ENCODE peak calls at places on chromosome 2, in nine cellular contexts. O is cardiac muscle cell, I is HCT116, E is psoas muscle, S is kidney, L is A549, Y is stomach, U is HepG2, V is transverse colon. P is an unnamed sample.

GRCh38 chr2:232865165-232865564 is 4.9 kb upstream of the SNORC start:
- DNase-seq in S (no peak), I (no peak), U (no peak), O (no peak), Y (no peak), V (no peak), E (no peak), L (no peak), P (no peak)

GRCh38 chr2:55802067-55802466 is 108.4 kb upstream of the PNPT1 start:
- DNase-seq in Y (no peak), V (no peak), S (no peak), U (no peak), I (no peak), L (no peak), O (no peak), E (no peak), P (no peak)

GRCh38 chr2:30026091-30027055 is 105.0 kb upstream of the ALK start:
- DNase-seq in L (peak; percentile 50), E (peak; percentile 56), O (peak; percentile 40), Y (peak; percentile 43), U (peak; percentile 13), I (peak; percentile 4), S (peak; percentile 77), V (peak; percentile 10), P (peak; percentile 64)

GRCh38 chr2:136310797-136311558 is 193.0 kb upstream of the CXCR4 start:
- DNase-seq in U (no peak), O (no peak), L (no peak), V (no peak), E (no peak), S (no peak), I (no peak), Y (no peak), P (no peak)

GRCh38 chr2:103792039-103792438 is 1030.2 kb downstream of the TMEM182 start:
- DNase-seq in L (no peak), S (no peak), U (no peak), Y (no peak), V (no peak), O (no peak), I (no peak), E (no peak), P (no peak)

GRCh38 chr2:234679766-234680687 is 183.1 kb upstream of the ARL4C start:
- DNase-seq in I (peak; percentile 90), S (peak; percentile 87), U (peak; percentile 98), L (peak; percentile 91), E (peak; percentile 85), Y (peak; percentile 55), V (peak; percentile 45), O (peak; percentile 94), P (no peak)

GRCh38 chr2:149885946-149886345 is 298.4 kb upstream of the MMADHC start:
- DNase-seq in O (no peak), V (no peak), E (no peak), L (no peak), S (no peak), U (no peak), I (no peak), Y (no peak), P (no peak)

GRCh38 chr2:26150243-26150642 is 22.6 kb upstream of the GAREM2 start:
- DNase-seq in I (no peak), O (no peak), V (no peak), Y (no peak), U (no peak), L (no peak), E (no peak), S (no peak), P (no peak)

GRCh38 chr2:197307933-197308521 is 2.6 kb downstream of the ANKRD44 start:
- DNase-seq in S (no peak), E (no peak), I (no peak), L (no peak), O (no peak), Y (no peak), U (no peak), V (peak; percentile 20), P (no peak)

GRCh38 chr2:230812041-230812440 is 52.7 kb upstream of the ITM2C start:
- DNase-seq in S (no peak), L (no peak), E (no peak), I (no peak), O (no peak), U (no peak), V (no peak), Y (no peak), P (no peak)

GRCh38 chr2:140975237-140975636 is 1155.6 kb downstream of the LRP1B start:
- DNase-seq in V (no peak), E (no peak), Y (no peak), U (no peak), I (no peak), L (no peak), S (no peak), O (peak; percentile 65), P (no peak)

GRCh38 chr2:105455488-105455991 is 56.7 kb upstream of the FHL2 start:
- DNase-seq in E (peak; percentile 81), V (peak; percentile 75), S (no peak), I (peak; percentile 95), U (peak; percentile 70), O (peak; percentile 92), Y (peak; percentile 74), L (peak; percentile 92), P (peak; percentile 51)

GRCh38 chr2:17588031-17588430 is 47.5 kb downstream of the VSNL1 start:
- DNase-seq in E (no peak), I (no peak), Y (no peak), U (no peak), V (no peak), S (no peak), L (no peak), O (no peak), P (no peak)

GRCh38 chr2:96090181-96090500 is 26.2 kb downstream of the ADRA2B start:
- DNase-seq in L (no peak), U (no peak), V (no peak), I (no peak), S (no peak), O (no peak), Y (peak; percentile 22), E (peak; percentile 8), P (no peak)

GRCh38 chr2:149363953-149364352 is 33.6 kb downstream of the LYPD6 start:
- DNase-seq in S (no peak), Y (no peak), I (no peak), O (no peak), E (no peak), V (no peak), U (no peak), L (no peak), P (no peak)

GRCh38 chr2:45839388-45840251 is 188.1 kb downstream of the PRKCE start:
- DNase-seq in Y (no peak), O (peak; percentile 58), V (no peak), E (no peak), I (no peak), L (no peak), S (no peak), U (no peak), P (no peak)

GRCh38 chr2:234982096-234982834 is 30.4 kb downstream of the SH3BP4 start:
- DNase-seq in U (no peak), E (peak; percentile 30), I (no peak), L (no peak), O (no peak), Y (no peak), S (peak; percentile 66), V (no peak), P (no peak)

DNA sequence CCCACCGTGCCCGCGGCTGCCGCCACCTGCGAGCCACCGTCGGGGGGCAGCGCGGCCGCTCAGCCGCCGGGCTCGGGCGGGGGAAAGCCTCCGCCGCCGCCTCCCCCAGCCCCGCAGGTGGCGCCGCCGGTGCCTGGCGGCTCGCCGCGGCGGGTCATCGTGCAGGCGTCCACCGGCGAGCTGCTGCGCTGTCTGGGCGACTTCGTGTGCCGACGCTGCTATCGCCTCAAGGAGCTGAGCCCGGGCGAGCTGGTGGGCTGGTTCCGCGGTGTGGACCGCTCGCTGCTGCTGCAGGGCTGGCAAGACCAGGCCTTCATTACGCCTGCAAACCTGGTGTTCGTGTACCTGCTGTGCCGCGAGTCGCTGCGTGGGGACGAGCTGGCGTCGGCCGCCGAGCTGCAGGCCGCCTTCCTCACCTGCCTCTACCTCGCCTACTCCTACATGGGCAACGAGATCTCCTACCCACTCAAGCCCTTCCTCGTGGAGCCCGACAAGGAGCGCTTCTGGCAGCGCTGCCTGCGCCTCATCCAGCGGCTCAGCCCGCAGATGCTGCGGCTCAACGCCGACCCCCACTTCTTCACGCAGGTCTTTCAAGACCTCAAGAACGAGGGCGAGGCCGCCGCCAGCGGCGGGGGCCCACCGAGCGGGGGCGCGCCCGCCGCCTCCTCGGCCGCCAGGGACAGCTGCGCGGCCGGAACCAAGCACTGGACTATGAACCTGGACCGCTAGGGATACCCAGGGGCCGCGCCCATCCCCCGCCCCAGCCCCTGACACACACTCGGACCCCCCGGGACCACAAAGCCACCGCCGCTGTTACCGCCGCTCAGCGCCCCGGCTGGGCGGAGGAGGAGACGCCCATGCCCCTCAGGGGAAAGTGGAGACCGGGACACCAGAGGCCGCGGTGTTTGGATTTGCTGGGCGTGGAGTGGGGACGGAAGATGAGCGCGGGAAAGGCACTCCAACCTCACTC is 1.0 kb downstream of the CDK5R2 start:
- DNase-seq in O (no peak), U (no peak), E (no peak), I (no peak), S (peak; percentile 59), L (no peak), Y (no peak), V (no peak), P (peak; percentile 29)
- H3K4me3 ChIP-seq in O (peak overlapping the region; percentile 51), U (peak overlapping the region; percentile 67), E (no peak overlapping the region), I (no peak overlapping the region), S (no peak overlapping the region), L (peak overlapping the region; percentile 64), Y (peak overlapping the region; percentile 36), V (no peak overlapping the region), P (peak overlapping the region; percentile 52)

GRCh38 chr2:154375625-154376020 is 322.9 kb upstream of the KCNJ3 start:
- DNase-seq in Y (no peak), L (peak; percentile 69), V (no peak), E (no peak), S (no peak), U (peak; percentile 54), O (peak; percentile 51), I (peak; percentile 56), P (peak; percentile 21)
- TF ChIP-seq CTCF in Y (no peak), L (peak; percentile 79), V (peak; percentile 48), E (no peak), S (peak; percentile 30), U (peak; percentile 71), O (no peak), I (peak; percentile 25), P (peak; percentile 18)

DNA sequence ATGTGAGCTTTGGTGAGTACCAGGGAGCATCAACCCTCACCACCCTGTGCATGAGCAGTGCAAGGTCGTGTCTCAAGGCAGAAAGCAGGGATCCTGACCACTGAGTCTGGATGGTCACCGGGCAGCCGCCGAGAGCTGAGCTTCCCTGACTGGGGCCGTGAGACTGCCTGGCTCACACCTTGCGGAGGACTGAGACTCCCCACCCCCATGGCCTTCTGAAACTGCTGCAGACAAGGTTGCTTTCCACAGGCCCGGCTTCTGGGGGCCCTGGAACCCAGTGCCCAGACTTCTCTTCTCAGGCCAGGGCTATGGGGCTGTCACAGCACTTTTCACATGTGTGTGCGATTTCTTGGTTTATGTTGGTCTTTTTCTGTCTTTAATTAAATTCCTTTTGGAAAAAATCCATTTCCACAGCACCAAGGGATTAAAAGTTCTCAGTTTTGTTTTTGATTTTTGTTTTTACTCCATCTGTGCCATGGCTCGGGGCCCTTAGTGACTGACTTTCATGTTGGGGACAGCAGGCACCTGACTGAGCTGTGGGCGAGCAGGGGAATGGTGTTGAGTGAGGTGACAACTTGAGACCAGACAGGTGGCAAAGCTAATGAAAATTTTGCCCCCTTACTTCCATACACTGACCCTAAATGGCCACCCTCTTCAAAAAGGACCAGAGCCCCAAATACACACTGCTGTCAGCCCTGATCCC is 297.9 kb downstream of the CYP26B1 start:
- DNase-seq in S (no peak), O (no peak), U (no peak), E (no peak), L (no peak), Y (no peak), V (no peak), I (no peak), P (no peak)
- H3K4me1 ChIP-seq in S (no peaks in the 10 kb centered on the region), O (no peaks in the 10 kb centered on the region), U (no peaks in the 10 kb centered on the region), E (no peaks in the 10 kb centered on the region), L (peaks cover 12% of the 10 kb centered on the region), Y (peaks cover 4% of the 10 kb centered on the region), V (no peaks in the 10 kb centered on the region), I (no peaks in the 10 kb centered on the region), P (no peaks in the 10 kb centered on the region)

GRCh38 chr2:212427031-212427430 is 111.6 kb downstream of the ERBB4 start:
- DNase-seq in S (no peak), E (no peak), O (no peak), V (no peak), U (no peak), Y (no peak), I (no peak), L (no peak), P (no peak)
- H3K4me3 ChIP-seq in S (no peak overlapping the region), E (no peak overlapping the region), O (no peak overlapping the region), V (no peak overlapping the region), U (no peak overlapping the region), Y (no peak overlapping the region), I (no peak overlapping the region), L (no peak overlapping the region), P (no peak overlapping the region)

P was measured in Caco-2.